ENCODE peak calls at places on chromosome 19, in four cellular contexts. V is posterior cingulate gyrus, I is C1 segment of cervical spinal cord, L is mesothelial cell of epicardium. N is an unnamed sample.

GRCh38 chr19:53183146-53183545 is 10.0 kb downstream of the ZNF665 start:
- DNase-seq in L (no peak), V (no peak), I (no peak), N (no peak)

GRCh38 chr19:6693056-6693471 is 23.1 kb upstream of the TNFSF14 start:
- DNase-seq in I (no peak), V (no peak), L (no peak), N (no peak)

GRCh38 chr19:51602189-51602854 is 27.9 kb downstream of the SIGLEC5 start:
- DNase-seq in V (no peak), L (no peak), I (no peak), N (no peak)

GRCh38 chr19:35144600-35145436 is 1.8 kb downstream of the FXYD7 start:
- DNase-seq in V (no peak), L (no peak), I (no peak), N (peak)

GRCh38 chr19:13864513-13865242 is 12.3 kb upstream of the NANOS3 start:
- DNase-seq in V (no peak), L (no peak), I (no peak), N (no peak)

GRCh38 chr19:39996811-39997594 is at the start of gene ZNF546:
- DNase-seq in L (peak), V (peak), I (peak), N (peak)

GRCh38 chr19:37982655-37983054 is 75.6 kb downstream of the SIPA1L3 start:
- DNase-seq in I (no peak), V (no peak), L (no peak), N (no peak)

GRCh38 chr19:2446390-2446789 is 10.4 kb downstream of the LMNB2 start:
- DNase-seq in V (no peak), I (no peak), L (no peak), N (no peak)

GRCh38 chr19:791605-792360 is 5.5 kb upstream of the PTBP1 start:
- DNase-seq in V (no peak), I (no peak), L (no peak), N (no peak)

GRCh38 chr19:44608391-44608821 is 5.0 kb upstream of the IGSF23 start:
- DNase-seq in I (no peak), L (no peak), V (no peak), N (no peak)

GRCh38 chr19:56951672-56952071 is 111.1 kb upstream of the PEG3 start:
- DNase-seq in L (no peak), V (no peak), I (no peak), N (no peak)

GRCh38 chr19:30334841-30335240 is 37.3 kb upstream of the ZNF536 start:
- DNase-seq in I (no peak), V (no peak), L (no peak), N (no peak)

GRCh38 chr19:42090687-42091086 is 14.7 kb downstream of the ZNF574 start:
- DNase-seq in I (no peak), V (no peak), L (no peak), N (no peak)

GRCh38 chr19:14318873-14319272 is 62.4 kb upstream of the ADGRE5 start:
- DNase-seq in V (peak), L (no peak), I (no peak), N (no peak)

GRCh38 chr19:49403404-49404187 is 15.5 kb downstream of the KASH5 start:
- DNase-seq in V (no peak), L (no peak), I (no peak), N (no peak)

GRCh38 chr19:1377965-1378785 is 5.5 kb upstream of the NDUFS7 start:
- DNase-seq in I (no peak), L (no peak), V (no peak), N (no peak)

GRCh38 chr19:39297931-39298634 is 1.9 kb downstream of the IFNL1 start:
- DNase-seq in L (no peak), I (no peak), V (no peak), N (peak)

GRCh38 chr19:703651-704446 is 4.9 kb upstream of the PALM start:
- DNase-seq in I (no peak), L (no peak), V (no peak), N (peak)

GRCh38 chr19:33905937-33906577 is 109.4 kb downstream of the KCTD15 start:
- DNase-seq in I (no peak), L (no peak), V (no peak), N (no peak)

GRCh38 chr19:44653977-44654784 is 10.5 kb downstream of the PVR start:
- DNase-seq in V (peak), I (no peak), L (no peak), N (peak)

GRCh38 chr19:33622809-33623511 is 1.2 kb downstream of the CHST8 start:
- DNase-seq in V (no peak), L (no peak), I (no peak), N (no peak)

GRCh38 chr19:3389876-3390361 is 23.5 kb downstream of the NFIC start:
- DNase-seq in I (no peak), L (no peak), V (no peak), N (no peak)

GRCh38 chr19:49874503-49875157 is 2.5 kb downstream of the AKT1S1 start:
- DNase-seq in L (no peak), V (no peak), I (no peak), N (no peak)

GRCh38 chr19:3807574-3808354 is 21.6 kb upstream of the MATK start:
- DNase-seq in V (no peak), I (no peak), L (no peak), N (no peak)

GRCh38 chr19:5113101-5113557 is 144.2 kb downstream of the KDM4B start:
- DNase-seq in L (no peak), V (no peak), I (no peak), N (no peak)

GRCh38 chr19:40596608-40597328 is 4.4 kb upstream of the LTBP4 start:
- DNase-seq in I (no peak), V (no peak), L (no peak), N (no peak)

GRCh38 chr19:11378319-11379189 is 4.1 kb downstream of the SWSAP1 start:
- DNase-seq in I (no peak), V (peak), L (no peak), N (peak)

GRCh38 chr19:47899335-47899734 is 13.2 kb upstream of the SULT2A1 start:
- DNase-seq in V (no peak), I (no peak), L (no peak), N (no peak)

GRCh38 chr19:32605544-32605943 is 24.6 kb downstream of the PDCD5 start:
- DNase-seq in I (no peak), V (no peak), L (no peak), N (no peak)

GRCh38 chr19:35056513-35057063 is 15.1 kb downstream of the HPN start:
- DNase-seq in V (no peak), I (no peak), L (no peak), N (no peak)